ENCODE peak calls at places on chromosomes 4 and X, in six cellular contexts. X is fibroblast of mammary gland; Y is dorsolateral prefrontal cortex; R is brain microvascular endothelial cell; Q is CD8-positive, alpha-beta T cell; A is esophagus squamous epithelium. B is an unnamed sample.

GRCh38 chrX:19775830-19776498 is 111.4 kb downstream of the SH3KBP1 start:
- DNase-seq in X (peak), Y (no peak), R (no peak), Q (no peak), A (no peak), B (no peak)

GRCh38 chr4:153169811-153170210 is 34.4 kb upstream of the TRIM2 start:
- DNase-seq in X (no peak), Y (peak), R (no peak), Q (no peak), A (no peak), B (no peak)

GRCh38 chrX:153476628-153477027 is 6.3 kb upstream of the HAUS7 start:
- DNase-seq in X (peak), Y (no peak), R (no peak), Q (no peak), A (no peak), B (no peak)

GRCh38 chr4:6087669-6088068 is 69.4 kb upstream of the C4orf50 start:
- DNase-seq in X (peak), Y (peak), R (peak), Q (no peak), A (no peak), B (no peak)

GRCh38 chrX:153779891-153780677 is 757 bp upstream of the SRPK3 start:
- DNase-seq in X (no peak), Y (no peak), R (no peak), Q (no peak), A (no peak), B (no peak)

GRCh38 chr4:171639540-171639939 is 173.7 kb upstream of the GALNTL6 start:
- DNase-seq in X (no peak), Y (no peak), R (no peak), Q (no peak), A (no peak), B (peak)

GRCh38 chrX:65035451-65035779 is 59.2 kb upstream of the ZC4H2 start:
- DNase-seq in X (peak), Y (no peak), R (peak), Q (no peak), A (no peak), B (no peak)

GRCh38 chr4:41339812-41340809 is 83.4 kb downstream of the UCHL1 start:
- DNase-seq in X (peak), Y (peak), R (no peak), Q (no peak), A (no peak), B (no peak)

GRCh38 chr4:141548791-141549190 is 87.6 kb upstream of the IL15 start:
- DNase-seq in X (no peak), Y (no peak), R (no peak), Q (no peak), A (no peak), B (no peak)

GRCh38 chr4:16641971-16642370 is 256.5 kb downstream of the LDB2 start:
- DNase-seq in X (peak), Y (no peak), R (no peak), Q (no peak), A (no peak), B (no peak)

GRCh38 chr4:42412251-42412650 is 15.0 kb downstream of the SHISA3 start:
- DNase-seq in X (peak), Y (no peak), R (peak), Q (no peak), A (no peak), B (no peak)

GRCh38 chrX:115023139-115023538 is 5.7 kb upstream of the IL13RA2 start:
- DNase-seq in X (peak), Y (no peak), R (peak), Q (no peak), A (no peak), B (no peak)

GRCh38 chrX:65687367-65687766 is 19.9 kb downstream of the MSN start:
- DNase-seq in X (no peak), Y (no peak), R (no peak), Q (no peak), A (no peak), B (no peak)

GRCh38 chrX:55818673-55819375 is 101.3 kb downstream of the RRAGB start:
- DNase-seq in X (no peak), Y (no peak), R (no peak), Q (no peak), A (no peak), B (no peak)

GRCh38 chr4:94534401-94535312 is 82.9 kb downstream of the PDLIM5 start:
- DNase-seq in X (no peak), Y (no peak), R (no peak), Q (no peak), A (no peak), B (no peak)

GRCh38 chr4:65559270-65559669 is 111.0 kb downstream of the EPHA5 start:
- DNase-seq in X (no peak), Y (no peak), R (no peak), Q (no peak), A (no peak), B (no peak)

GRCh38 chr4:24015782-24016181 is 125.9 kb upstream of the PPARGC1A start:
- DNase-seq in X (no peak), Y (no peak), R (no peak), Q (no peak), A (no peak), B (no peak)

GRCh38 chrX:153457827-153458466 is 12.1 kb upstream of the TREX2 start:
- DNase-seq in X (no peak), Y (no peak), R (no peak), Q (no peak), A (no peak), B (no peak)

GRCh38 chr4:31655328-31655727 is 935.2 kb downstream of the PCDH7 start:
- DNase-seq in X (peak), Y (no peak), R (peak), Q (no peak), A (no peak), B (no peak)

GRCh38 chr4:41290486-41290885 is 33.8 kb downstream of the UCHL1 start:
- DNase-seq in X (no peak), Y (no peak), R (no peak), Q (no peak), A (no peak), B (no peak)

GRCh38 chr4:25916870-25917269 is 2.9 kb downstream of the SMIM20 start:
- DNase-seq in X (no peak), Y (no peak), R (no peak), Q (no peak), A (no peak), B (no peak)

GRCh38 chrX:118724775-118725174 is 2.6 kb upstream of the IL13RA1 start:
- DNase-seq in X (peak), Y (no peak), R (peak), Q (no peak), A (no peak), B (no peak)

GRCh38 chr4:141077611-141078225 is 55.6 kb downstream of the RNF150 start:
- DNase-seq in X (no peak), Y (no peak), R (no peak), Q (no peak), A (no peak), B (no peak)

GRCh38 chrX:19705196-19705769 is 182.1 kb downstream of the SH3KBP1 start:
- DNase-seq in X (peak), Y (no peak), R (no peak), Q (no peak), A (no peak), B (no peak)

GRCh38 chr4:121050251-121050650 is 22.1 kb downstream of the NDNF start:
- DNase-seq in X (no peak), Y (no peak), R (no peak), Q (no peak), A (no peak), B (no peak)

GRCh38 chr4:89226665-89227572 is 80.7 kb downstream of the GPRIN3 start:
- DNase-seq in X (peak), Y (peak), R (peak), Q (peak), A (no peak), B (peak)

GRCh38 chrX:133440081-133440796 is 24.9 kb upstream of the GPC4 start:
- DNase-seq in X (no peak), Y (no peak), R (no peak), Q (no peak), A (no peak), B (no peak)

GRCh38 chr4:158172196-158172557 is 648 bp downstream of the GASK1B start:
- DNase-seq in X (peak), Y (no peak), R (peak), Q (no peak), A (no peak), B (no peak)

GRCh38 chr4:77395481-77395880 is 210.1 kb upstream of the CXCL13 start:
- DNase-seq in X (no peak), Y (no peak), R (no peak), Q (no peak), A (no peak), B (no peak)
- H3K4me3 ChIP-seq in X (no peak), Y (no peak), R (no peak), Q (no peak), A (no peak), B (no peak)

GRCh38 chrX:39576081-39576701 is 521.6 kb downstream of the BCOR start:
- DNase-seq in X (no peak), Y (peak), R (no peak), Q (no peak), A (no peak), B (no peak)
- H3K4me3 ChIP-seq in X (no peak), Y (peak), R (no peak), Q (no peak), A (no peak), B (no peak)

DNA sequence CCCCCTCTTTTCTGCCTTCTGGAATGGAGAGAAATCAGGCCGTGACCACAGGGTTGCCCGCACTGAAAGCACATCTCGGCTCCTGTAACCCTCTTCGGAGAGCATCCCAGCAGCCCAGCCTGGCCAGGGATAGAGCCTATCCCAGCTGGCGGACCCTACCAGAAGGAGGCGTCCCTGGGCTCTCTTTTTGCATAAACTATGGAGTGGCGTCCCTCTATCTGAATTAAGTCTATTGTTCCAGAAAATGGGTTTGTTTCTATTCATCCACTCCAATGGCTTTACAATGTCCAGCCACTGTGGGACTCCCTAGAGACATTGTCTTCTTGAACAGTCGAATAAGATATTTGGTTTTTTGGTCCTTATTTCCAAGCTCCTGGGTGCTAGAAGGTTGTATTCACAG is 689 bp upstream of the NHSL2 start:
- DNase-seq in X (peak), Y (no peak), R (no peak), Q (no peak), A (no peak), B (no peak)
- H3K4me3 ChIP-seq in X (peak), Y (peak), R (peak), Q (no peak), A (no peak), B (no peak)

GRCh38 chrX:21656587-21657317 is 1.4 kb downstream of the KLHL34 start:
- DNase-seq in X (no peak), Y (no peak), R (no peak), Q (no peak), A (no peak), B (peak)
- H3K4me3 ChIP-seq in X (no peak), Y (no peak), R (no peak), Q (no peak), A (no peak), B (no peak)

GRCh38 chrX:129654652-129655546 is at the start of gene APLN:
- DNase-seq in X (peak), Y (peak), R (no peak), Q (no peak), A (no peak), B (no peak)
- H3K4me3 ChIP-seq in X (peak), Y (peak), R (peak), Q (peak), A (peak), B (peak)

DNA sequence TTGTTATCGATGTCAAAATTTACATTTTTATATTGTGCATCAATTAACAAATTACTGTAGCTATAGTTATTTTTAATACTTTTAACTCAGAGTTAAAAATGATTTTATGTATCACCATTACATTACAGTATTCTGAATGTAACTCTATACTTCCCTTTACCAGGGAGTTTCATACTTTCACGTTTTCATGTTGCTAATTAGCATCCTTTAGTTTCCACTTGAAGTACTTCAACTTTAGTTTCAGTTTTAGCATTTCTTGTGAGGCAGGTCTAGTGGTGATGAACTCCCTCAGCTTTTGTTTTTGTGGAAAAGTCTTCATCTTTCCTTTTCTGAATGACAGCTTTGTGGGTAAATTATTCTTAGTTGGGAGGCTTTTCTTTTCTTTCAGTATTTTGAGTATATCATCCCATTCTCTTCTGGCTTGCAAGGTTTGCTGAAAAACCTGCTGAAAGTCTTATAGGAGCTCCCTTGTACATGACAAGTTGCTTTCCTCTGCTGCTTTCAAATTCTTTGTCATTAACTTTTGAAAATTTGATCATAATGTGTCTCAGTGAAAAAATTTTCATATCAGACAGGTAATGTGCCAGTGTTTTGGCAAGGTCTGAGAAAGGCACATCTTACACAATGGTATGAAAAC is 9.8 kb upstream of the CISD2 start:
- DNase-seq in X (no peak), Y (no peak), R (no peak), Q (no peak), A (no peak), B (no peak)
- H3K4me3 ChIP-seq in X (no peak), Y (no peak), R (no peak), Q (no peak), A (no peak), B (no peak)

GRCh38 chr4:138659041-138659565 is 356.5 kb upstream of the NOCT start:
- DNase-seq in X (no peak), Y (no peak), R (no peak), Q (no peak), A (no peak), B (no peak)

GRCh38 chr4:138663883-138664282 is 351.7 kb upstream of the NOCT start:
- DNase-seq in X (no peak), Y (peak), R (no peak), Q (no peak), A (no peak), B (no peak)

GRCh38 chr4:138655970-138656369 is 359.6 kb upstream of the NOCT start:
- DNase-seq in X (no peak), Y (no peak), R (no peak), Q (no peak), A (no peak), B (no peak)

GRCh38 chr4:138659640-138660325 is 355.8 kb upstream of the NOCT start:
- DNase-seq in X (no peak), Y (no peak), R (no peak), Q (no peak), A (no peak), B (no peak)

DNA sequence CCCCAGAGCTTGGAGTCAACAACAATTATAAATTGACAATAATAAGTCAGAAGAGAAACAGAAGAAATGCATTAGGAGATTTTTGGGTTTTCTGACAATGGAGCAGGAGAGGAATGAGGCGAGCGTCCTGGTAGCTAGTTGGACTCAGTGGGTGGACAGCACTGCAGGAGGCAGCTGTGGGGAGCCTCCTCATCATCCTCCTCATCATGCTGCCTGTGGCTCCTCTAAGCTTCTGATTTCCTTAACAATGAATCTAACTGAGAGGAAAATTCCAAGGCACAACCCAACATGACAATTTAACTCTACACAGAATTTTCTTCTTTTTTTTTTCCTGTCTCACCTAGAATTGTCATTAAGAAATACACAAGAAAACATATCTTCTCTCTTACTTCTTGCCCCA is 357.1 kb upstream of the NOCT start:
- DNase-seq in X (no peak), Y (no peak), R (no peak), Q (no peak), A (no peak), B (no peak)
- H3K4me3 ChIP-seq in X (no peak), Y (no peak), R (no peak), Q (no peak), A (no peak), B (no peak)

DNA sequence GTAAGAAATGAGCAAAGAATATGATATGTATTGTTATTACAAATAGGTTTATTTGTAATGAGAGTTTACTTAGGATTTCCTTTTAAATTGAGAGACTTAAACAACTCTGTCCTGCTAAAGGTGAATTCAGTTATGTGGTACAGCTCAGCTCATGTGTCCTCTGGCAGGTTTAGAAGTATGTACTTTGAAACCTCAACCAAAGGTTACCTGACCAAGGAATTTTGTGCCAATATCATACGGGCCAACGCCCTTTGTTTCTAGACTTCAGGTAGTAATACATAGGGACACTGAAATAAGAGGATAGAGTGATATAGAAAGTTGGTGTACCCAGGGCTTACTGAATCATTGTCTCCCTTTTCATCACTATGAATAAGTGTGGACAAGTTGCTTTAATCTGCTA is 25.7 kb downstream of the SLAIN2 start:
- DNase-seq in X (no peak), Y (no peak), R (no peak), Q (no peak), A (no peak), B (no peak)
- H3K4me3 ChIP-seq in X (no peak), Y (no peak), R (no peak), Q (no peak), A (no peak), B (no peak)

GRCh38 chr4:118967393-118967792 is 78.7 kb downstream of the SYNPO2 start:
- DNase-seq in X (peak), Y (no peak), R (peak), Q (no peak), A (no peak), B (peak)

GRCh38 chr4:118968813-118969212 is 80.2 kb downstream of the SYNPO2 start:
- DNase-seq in X (peak), Y (no peak), R (no peak), Q (no peak), A (no peak), B (no peak)

GRCh38 chr4:118964891-118965411 is 76.3 kb downstream of the SYNPO2 start:
- DNase-seq in X (peak), Y (no peak), R (peak), Q (no peak), A (no peak), B (no peak)

GRCh38 chr4:118969359-118969758 is 80.7 kb downstream of the SYNPO2 start:
- DNase-seq in X (peak), Y (no peak), R (peak), Q (no peak), A (no peak), B (no peak)

DNA sequence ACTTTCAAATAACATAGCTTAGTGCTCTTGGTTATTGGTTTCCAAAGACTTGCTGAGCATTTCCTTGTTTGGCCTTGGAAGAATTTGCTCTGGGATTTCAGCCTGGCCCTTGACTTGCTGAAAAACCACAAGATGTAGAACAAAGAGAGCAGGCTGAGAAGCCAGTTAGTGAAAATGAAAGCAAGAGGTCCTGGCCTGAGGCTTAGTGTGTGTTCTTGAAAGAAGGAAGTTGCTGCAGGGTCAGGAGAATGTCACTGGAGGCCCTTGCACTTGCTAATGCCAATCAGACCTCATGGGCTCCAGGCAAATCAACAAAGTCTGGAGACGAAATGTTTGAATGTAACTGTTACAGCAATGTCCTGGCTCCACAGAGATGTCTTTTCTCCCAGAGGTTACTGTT is 79.4 kb downstream of the SYNPO2 start:
- DNase-seq in X (peak), Y (no peak), R (peak), Q (no peak), A (peak), B (peak)
- H3K4me3 ChIP-seq in X (no peak), Y (no peak), R (no peak), Q (no peak), A (no peak), B (no peak)